ENCODE peak calls at places on chromosomes 6 and 20, in five cellular contexts. W, S, E, K and C are unnamed samples. For H3K79me2, the result is how much of the 10 kb centered on the place peaks cover.

GRCh38 chr20:59830107-59831023 is 103.1 kb downstream of the SYCP2 start:
- DNase-seq in W (no peak), S (peak), E (peak), K (peak), C (no peak)

GRCh38 chr6:132464538-132465256 is 48.2 kb downstream of the STX7 start:
- DNase-seq in W (no peak), S (peak), E (no peak), K (peak), C (no peak)

GRCh38 chr20:19975436-19975799 is 41.7 kb upstream of the NAA20 start:
- DNase-seq in W (no peak), S (no peak), E (no peak), K (peak), C (no peak)

GRCh38 chr20:50085481-50086365 is 27.2 kb downstream of the UBE2V1 start:
- DNase-seq in W (peak), S (peak), E (peak), K (peak), C (peak)

GRCh38 chr20:19120569-19120968 is 91.9 kb upstream of the SLC24A3 start:
- DNase-seq in W (no peak), S (no peak), E (no peak), K (peak), C (no peak)

GRCh38 chr6:140174509-140174908 is 800.1 kb upstream of the CITED2 start:
- DNase-seq in W (no peak), S (no peak), E (no peak), K (peak), C (no peak)

GRCh38 chr6:45493761-45494160 is 116.0 kb upstream of the SUPT3H start:
- DNase-seq in W (no peak), S (no peak), E (no peak), K (peak), C (no peak)

GRCh38 chr6:28081486-28081751 is 1.1 kb downstream of the ZNF165 start:
- DNase-seq in W (no peak), S (no peak), E (no peak), K (no peak), C (peak)

GRCh38 chr6:137115653-137116052 is 57.8 kb downstream of the IL22RA2 start:
- DNase-seq in W (no peak), S (no peak), E (peak), K (no peak), C (no peak)

GRCh38 chr20:46712056-46712636 is 2.7 kb downstream of the SLC2A10 start:
- DNase-seq in W (no peak), S (no peak), E (no peak), K (no peak), C (no peak)

GRCh38 chr6:118334634-118335033 is 213.5 kb upstream of the PLN start:
- DNase-seq in W (no peak), S (no peak), E (no peak), K (no peak), C (no peak)

GRCh38 chr20:4109587-4109986 is 94.2 kb upstream of the RNF24 start:
- DNase-seq in W (no peak), S (no peak), E (no peak), K (peak), C (no peak)

GRCh38 chr20:53040678-53041674 is 68.8 kb downstream of the TSHZ2 start:
- DNase-seq in W (no peak), S (no peak), E (no peak), K (no peak), C (peak)

GRCh38 chr6:75546401-75546800 is 52.8 kb upstream of the FILIP1 start:
- DNase-seq in W (no peak), S (no peak), E (no peak), K (peak), C (peak)

GRCh38 chr20:30985386-30985785 is 272.1 kb upstream of the DEFB115 start:
- DNase-seq in W (no peak), S (no peak), E (no peak), K (no peak), C (no peak)
- TF ChIP-seq EZH2phosphoT487 in W (no peak), S (no peak), E (no peak), K (no peak), C (no peak)

DNA sequence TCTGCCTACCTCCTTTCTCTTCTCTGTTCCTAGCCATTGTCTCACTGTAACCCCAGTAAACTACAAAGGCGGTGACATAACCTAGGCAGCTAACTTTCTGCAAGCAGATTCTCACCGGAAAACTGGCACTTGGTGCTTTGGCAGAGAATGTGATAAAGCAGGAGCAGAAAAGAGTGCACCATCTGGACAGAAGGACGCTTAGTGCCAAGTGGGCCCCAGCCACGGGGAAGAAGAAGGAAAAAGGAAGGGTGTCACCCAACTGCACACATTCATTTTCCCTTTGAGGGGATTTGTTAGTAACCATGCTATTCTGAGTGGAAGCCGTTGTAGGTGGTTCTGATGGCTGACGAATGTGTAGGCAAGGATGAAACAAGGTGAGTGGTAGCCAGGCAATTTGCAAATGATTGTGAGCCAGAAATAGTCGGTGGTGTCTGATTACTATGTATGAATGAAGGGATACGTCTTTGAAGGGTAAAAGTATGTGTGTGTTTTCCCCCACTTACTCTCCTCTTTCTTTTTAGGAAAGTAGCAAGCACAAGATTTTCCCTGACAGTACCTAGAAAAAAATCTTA is 148.3 kb upstream of the STXBP5 start:
- DNase-seq in W (no peak), S (no peak), E (no peak), K (no peak), C (no peak)
- H2AFZ ChIP-seq in W (peak), S (no peak), E (no peak), K (no peak), C (no peak)

GRCh38 chr6:37239511-37239910 is 18.1 kb upstream of the TBC1D22B start:
- DNase-seq in W (no peak), S (no peak), E (no peak), K (no peak), C (no peak)
- H3K79me2 ChIP-seq in W (under half), S (under half), E (under half), K (under half), C (under half)

GRCh38 chr6:11833626-11834592 is 55.3 kb upstream of the ADTRP start:
- DNase-seq in W (peak), S (no peak), E (no peak), K (no peak), C (no peak)
- TF ChIP-seq EZH2phosphoT487 in W (no peak), S (no peak), E (no peak), K (no peak), C (no peak)